ENCODE peak calls at places on chromosomes 16 and 17, in four cellular contexts. R is tibial artery; P is ovary; T is naive thymus-derived CD4-positive, alpha-beta T cell. I is an unnamed sample.
A peak's percentile ranks its signal among the peaks of the same experiment; 100 is the strongest.

GRCh38 chr17:21262259-21262993 is 9.2 kb upstream of the NATD1 start:
- DNase-seq in R (no peak), P (no peak), T (no peak), I (no peak)

GRCh38 chr17:5431929-5432556 is 6.9 kb downstream of the C1QBP start:
- DNase-seq in R (no peak), P (no peak), T (no peak), I (no peak)

GRCh38 chr16:86604436-86605220 is 26.3 kb downstream of the FOXL1 start:
- DNase-seq in T (peak; percentile 45), R (peak; percentile 34), P (no peak), I (peak; percentile 32)

GRCh38 chr16:15775209-15775608 is 81.6 kb downstream of the MYH11 start:
- DNase-seq in R (no peak), T (no peak), P (no peak), I (no peak)

GRCh38 chr16:67729636-67730248 is 10.6 kb upstream of the GFOD2 start:
- DNase-seq in R (no peak), P (no peak), T (no peak), I (no peak)

GRCh38 chr16:57146735-57147134 is 39.1 kb downstream of the PSME3IP1 start:
- DNase-seq in T (no peak), P (no peak), R (no peak), I (no peak)

GRCh38 chr17:44911133-44912001 is 3.9 kb downstream of the GFAP start:
- DNase-seq in T (peak; percentile 22), R (peak; percentile 77), P (peak; percentile 61), I (peak; percentile 41)

GRCh38 chr16:64094992-64095579 is 1026.8 kb downstream of the CDH11 start:
- DNase-seq in P (no peak), R (no peak), T (no peak), I (no peak)

GRCh38 chr17:77601054-77601979 is 357.2 kb upstream of the TNRC6C start:
- DNase-seq in T (no peak), P (no peak), R (peak; percentile 98), I (no peak)

GRCh38 chr16:648071-648785 is 937 bp upstream of the WDR90 start:
- DNase-seq in T (no peak), P (no peak), R (no peak), I (peak; percentile 35)

GRCh38 chr17:32769846-32770245 is 107.1 kb downstream of the MYO1D start:
- DNase-seq in R (no peak), P (no peak), T (no peak), I (no peak)

GRCh38 chr17:80002690-80003490 is 32.8 kb downstream of the TBC1D16 start:
- DNase-seq in T (no peak), R (no peak), P (no peak), I (no peak)

GRCh38 chr16:85126731-85127662 is 14.7 kb upstream of the CIBAR2 start:
- DNase-seq in P (peak; percentile 77), R (peak; percentile 69), T (no peak), I (no peak)

GRCh38 chr17:50632637-50633036 is 2.0 kb upstream of the ABCC3 start:
- DNase-seq in R (no peak), T (no peak), P (no peak), I (no peak)

GRCh38 chr16:77788196-77789084 is at the start of gene VAT1L:
- DNase-seq in P (no peak), T (no peak), R (peak; percentile 69), I (peak; percentile 5)

GRCh38 chr16:46789499-46790414 is 41.2 kb downstream of the C16orf87 start:
- DNase-seq in P (peak; percentile 87), T (peak; percentile 70), R (peak; percentile 89), I (peak; percentile 81)

GRCh38 chr17:31780436-31780835 is 78.6 kb downstream of the COPRS start:
- DNase-seq in P (no peak), T (no peak), R (no peak), I (no peak)

GRCh38 chr16:35745191-35745590 is 2285.8 kb downstream of the TP53TG3F start:
- DNase-seq in R (no peak), P (no peak), T (no peak), I (no peak)

GRCh38 chr16:51290886-51291285 is 139.8 kb upstream of the SALL1 start:
- DNase-seq in P (no peak), T (no peak), R (no peak), I (no peak)

GRCh38 chr17:49887086-49887743 is 39.3 kb upstream of the TAC4 start:
- DNase-seq in R (no peak), P (no peak), T (no peak), I (no peak)

GRCh38 chr17:18181358-18181757 is 2.3 kb upstream of the ALKBH5 start:
- DNase-seq in T (no peak), R (no peak), P (no peak), I (no peak)

GRCh38 chr16:81889896-81890634 is 111.0 kb downstream of the PLCG2 start:
- DNase-seq in R (no peak), T (peak; percentile 12), P (peak; percentile 28), I (peak; percentile 63)

GRCh38 chr17:28370035-28370743 is at the start of gene VTN:
- DNase-seq in T (no peak), R (no peak), P (no peak), I (no peak)

GRCh38 chr16:69711115-69711740 is 15.1 kb downstream of the NQO1 start:
- DNase-seq in T (no peak), R (peak; percentile 60), P (peak; percentile 58), I (no peak)

GRCh38 chr17:16287563-16288027 is 65.7 kb downstream of the CENPV start:
- DNase-seq in T (peak; percentile 12), P (no peak), R (no peak), I (no peak)

GRCh38 chr16:78122774-78123315 is 23.4 kb downstream of the WWOX start:
- DNase-seq in T (peak; percentile 37), R (no peak), P (peak; percentile 33), I (peak; percentile 70)

GRCh38 chr17:2373179-2373578 is 27.7 kb downstream of the MNT start:
- DNase-seq in R (no peak), P (no peak), T (no peak), I (no peak)

GRCh38 chr17:27542841-27543463 is 86.7 kb downstream of the KSR1 start:
- DNase-seq in P (no peak), R (no peak), T (no peak), I (no peak)

GRCh38 chr16:67783353-67783725 is 23.0 kb downstream of the RANBP10 start:
- DNase-seq in T (no peak), R (no peak), P (no peak), I (no peak)

DNA sequence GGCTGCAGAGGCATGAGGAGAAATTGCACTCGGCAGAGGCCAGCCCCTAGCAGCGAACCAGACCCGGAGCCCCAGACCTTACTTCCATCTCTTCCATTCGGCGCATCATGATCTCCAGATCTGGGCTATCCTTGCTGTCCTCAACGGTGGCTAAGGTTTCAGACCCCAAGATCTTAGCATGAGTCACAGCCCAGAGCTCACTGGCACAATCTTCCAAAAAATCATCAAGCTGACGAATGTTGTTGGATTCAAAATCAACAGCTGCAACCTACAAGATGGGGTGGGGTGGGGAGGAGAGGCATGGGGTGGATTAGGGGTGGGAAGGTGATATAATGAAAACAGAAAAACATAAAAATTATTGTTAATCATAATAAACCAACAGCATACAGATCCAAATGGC is 39.7 kb upstream of the PITPNM3 start:
- DNase-seq in P (no peak), R (no peak), T (no peak), I (no peak)
- H3K36me3 ChIP-seq in P (no peaks in the 10 kb centered on the region), R (peaks cover 60% of the 10 kb centered on the region), T (peaks cover 59% of the 10 kb centered on the region), I (peaks cover 60% of the 10 kb centered on the region)

DNA sequence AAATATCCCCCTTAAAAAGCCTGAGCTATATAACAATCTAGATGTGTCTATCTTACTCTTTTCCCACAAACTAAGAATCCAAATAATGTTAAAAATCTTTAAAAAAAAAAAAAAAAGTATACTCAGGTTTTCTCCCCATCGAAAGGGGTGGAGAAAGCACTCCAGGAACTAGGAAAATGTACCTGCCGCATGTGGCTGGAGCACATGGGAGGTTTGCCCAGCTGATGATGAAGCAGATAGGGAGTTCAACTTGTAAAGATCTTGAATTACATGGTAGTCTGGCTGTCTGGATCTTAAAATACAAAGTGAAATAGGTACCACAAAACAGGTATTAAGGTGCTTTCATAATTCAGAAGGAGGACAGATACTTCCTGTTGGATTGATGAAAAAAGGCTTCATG is 8.8 kb upstream of the SLFN14 start:
- DNase-seq in T (no peak), R (no peak), P (no peak), I (no peak)
- H3K4me3 ChIP-seq in T (no peak overlapping the region), R (peak overlapping the region; percentile 62), P (no peak overlapping the region), I (peak overlapping the region; percentile 38)

GRCh38 chr16:88558457-88559442 is 11.5 kb upstream of the ZC3H18 start:
- DNase-seq in T (no peak), R (no peak), P (peak; percentile 84), I (no peak)

GRCh38 chr16:88566158-88566557 is 4.0 kb upstream of the ZC3H18 start:
- DNase-seq in T (no peak), R (no peak), P (no peak), I (no peak)

GRCh38 chr16:88561485-88562369 is 8.5 kb upstream of the ZC3H18 start:
- DNase-seq in T (peak; percentile 27), R (no peak), P (peak; percentile 56), I (peak; percentile 48)

GRCh38 chr16:88556294-88556988 is 13.8 kb upstream of the ZC3H18 start:
- DNase-seq in R (no peak), P (no peak), T (no peak), I (no peak)

DNA sequence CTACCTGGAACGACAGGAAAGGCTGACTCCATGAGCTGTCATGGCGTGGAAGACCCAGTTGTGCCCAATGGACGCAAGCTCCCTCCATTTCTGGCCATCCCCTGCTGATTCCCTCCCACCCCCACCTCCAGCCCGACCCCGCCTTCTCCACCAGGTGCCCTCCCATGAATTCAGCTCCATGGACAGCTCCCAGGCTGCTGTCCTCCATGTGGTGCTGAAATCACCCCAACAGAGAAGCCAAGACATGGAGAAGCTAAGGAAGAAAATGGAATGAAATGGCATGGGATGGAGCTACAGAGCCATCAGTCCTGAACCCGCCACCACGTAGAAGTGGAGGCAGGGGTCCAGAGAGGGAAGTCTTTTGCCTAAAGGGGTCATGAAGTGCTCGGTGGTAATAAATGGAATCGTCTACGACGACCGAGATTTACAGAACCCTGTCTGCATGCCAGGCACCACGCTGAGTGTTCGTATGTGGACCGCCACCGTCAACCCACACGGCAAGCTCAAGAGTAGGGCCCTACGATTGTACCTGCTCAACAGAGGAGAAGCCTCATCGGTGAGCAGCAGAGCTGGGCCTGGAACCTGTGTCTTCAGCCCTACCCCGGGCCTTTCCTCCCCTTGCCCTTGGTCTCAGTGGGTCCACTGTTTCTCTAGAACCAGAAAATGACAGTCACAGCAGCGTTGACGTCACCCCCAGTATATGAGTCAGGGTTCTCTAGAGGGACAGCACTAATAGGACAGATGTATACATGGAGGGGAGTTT is 9.3 kb upstream of the ZC3H18 start:
- DNase-seq in T (no peak), P (no peak), R (no peak), I (no peak)
- H3K36me3 ChIP-seq in T (no peaks in the 10 kb centered on the region), P (no peaks in the 10 kb centered on the region), R (no peaks in the 10 kb centered on the region), I (no peaks in the 10 kb centered on the region)

DNA sequence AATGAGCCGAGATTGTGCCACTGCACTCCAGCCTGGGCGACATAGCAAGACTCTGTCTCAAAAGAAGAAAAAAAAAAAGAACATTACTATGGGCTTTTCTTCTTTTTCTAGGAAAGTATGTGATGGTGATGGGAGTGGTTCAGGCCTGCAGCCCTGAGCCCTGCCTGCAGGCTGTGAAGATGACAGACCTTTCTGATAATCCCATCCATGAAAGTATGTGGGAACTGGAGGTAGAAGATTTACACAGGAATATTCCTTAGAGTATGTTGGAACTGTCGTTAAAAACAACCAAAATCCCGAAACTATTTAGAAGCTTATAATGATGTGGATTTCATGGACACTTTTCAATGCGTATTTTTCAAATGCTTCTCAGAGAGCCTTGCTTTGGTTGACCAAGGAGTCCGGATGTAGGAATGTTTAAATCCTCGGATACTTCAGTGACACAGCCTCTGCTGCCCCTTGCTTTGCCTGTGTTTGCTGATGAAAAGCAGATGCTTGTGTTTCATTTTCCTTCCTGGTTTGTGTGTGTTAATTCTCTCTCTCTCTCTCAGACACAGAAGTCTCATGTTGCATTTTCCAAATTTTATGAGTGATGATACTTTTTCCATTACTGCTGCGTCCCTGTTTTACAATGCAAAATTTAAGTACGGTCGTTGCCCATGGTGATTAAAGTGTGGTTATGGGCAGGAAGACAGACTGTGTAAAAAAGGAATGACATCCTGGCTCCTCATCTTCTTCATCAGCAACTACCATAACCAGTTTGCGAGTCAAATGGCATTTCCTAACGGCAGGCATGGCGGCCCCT is 5.5 kb downstream of the RMI2 start:
- DNase-seq in P (no peak), R (no peak), T (no peak), I (no peak)
- H3K4me3 ChIP-seq in P (no peak overlapping the region), R (no peak overlapping the region), T (no peak overlapping the region), I (no peak overlapping the region)

I was measured in CD4-positive, CD25-positive, alpha-beta regulatory T cell.